ENCODE peak calls at places on chromosomes 11 and 22, in four cellular contexts. R is AG04449, I is fibroblast of the aortic adventitia, N is cardiac muscle cell. V is an unnamed sample.

GRCh38 chr22:30857103-30857502 is 111.5 kb downstream of the MORC2 start:
- DNase-seq in R (no peak), I (no peak), N (no peak), V (no peak)

GRCh38 chr11:71433648-71434450 is 14.3 kb downstream of the DHCR7 start:
- DNase-seq in R (no peak), I (peak; percentile 75), N (no peak), V (no peak)

GRCh38 chr11:47181271-47181670 is 4.6 kb upstream of the ARFGAP2 start:
- DNase-seq in R (no peak), I (no peak), N (no peak), V (no peak)

GRCh38 chr22:36493690-36494110 is 12.3 kb upstream of the TXN2 start:
- DNase-seq in R (no peak), I (no peak), N (no peak), V (peak; percentile 70)

GRCh38 chr22:26975865-26976264 is 318.5 kb downstream of the MIAT start:
- DNase-seq in R (no peak), I (no peak), N (no peak), V (no peak)

GRCh38 chr11:19740586-19740985 is 27.9 kb downstream of the NAV2 start:
- DNase-seq in R (no peak), I (no peak), N (no peak), V (no peak)

GRCh38 chr11:279040-279965 is 1.1 kb downstream of the NLRP6 start:
- DNase-seq in R (no peak), I (no peak), N (no peak), V (peak; percentile 43)

GRCh38 chr11:11476971-11477645 is 124.1 kb upstream of the CSNK2A3 start:
- DNase-seq in R (no peak), I (no peak), N (no peak), V (no peak)

GRCh38 chr11:128207861-128208321 is 379.5 kb downstream of the ETS1 start:
- DNase-seq in R (peak; percentile 82), I (peak; percentile 99), N (no peak), V (no peak)

GRCh38 chr22:45127866-45128265 is 35.9 kb upstream of the NUP50 start:
- DNase-seq in R (peak; percentile 24), I (peak; percentile 41), N (no peak), V (no peak)

GRCh38 chr11:120536091-120536796 is 24.7 kb downstream of the GRIK4 start:
- DNase-seq in R (no peak), I (no peak), N (no peak), V (no peak)

GRCh38 chr11:78914503-78914902 is 339.8 kb upstream of the NARS2 start:
- DNase-seq in R (no peak), I (no peak), N (no peak), V (no peak)

GRCh38 chr11:11407065-11407737 is 54.2 kb upstream of the CSNK2A3 start:
- DNase-seq in R (no peak), I (no peak), N (peak; percentile 66), V (no peak)

GRCh38 chr22:29110946-29111345 is 38.1 kb downstream of the KREMEN1 start:
- DNase-seq in R (no peak), I (no peak), N (no peak), V (no peak)

GRCh38 chr11:120573756-120574354 is 62.3 kb downstream of the GRIK4 start:
- DNase-seq in R (no peak), I (no peak), N (no peak), V (no peak)

GRCh38 chr11:63874511-63874910 is 35.6 kb downstream of the MARK2 start:
- DNase-seq in R (no peak), I (no peak), N (peak; percentile 78), V (no peak)

GRCh38 chr22:43388420-43388851 is 23.4 kb upstream of the MPPED1 start:
- DNase-seq in R (no peak), I (peak; percentile 62), N (peak; percentile 83), V (peak; percentile 89)

GRCh38 chr11:126628790-126629621 is 273.5 kb downstream of the ST3GAL4 start:
- DNase-seq in R (peak; percentile 82), I (peak; percentile 32), N (no peak), V (no peak)

GRCh38 chr11:11155962-11156815 is 196.9 kb downstream of the CSNK2A3 start:
- DNase-seq in R (no peak), I (no peak), N (peak; percentile 30), V (peak; percentile 61)

GRCh38 chr11:3042496-3043314 is 14.5 kb downstream of the CARS1 start:
- DNase-seq in R (no peak), I (no peak), N (no peak), V (no peak)

DNA sequence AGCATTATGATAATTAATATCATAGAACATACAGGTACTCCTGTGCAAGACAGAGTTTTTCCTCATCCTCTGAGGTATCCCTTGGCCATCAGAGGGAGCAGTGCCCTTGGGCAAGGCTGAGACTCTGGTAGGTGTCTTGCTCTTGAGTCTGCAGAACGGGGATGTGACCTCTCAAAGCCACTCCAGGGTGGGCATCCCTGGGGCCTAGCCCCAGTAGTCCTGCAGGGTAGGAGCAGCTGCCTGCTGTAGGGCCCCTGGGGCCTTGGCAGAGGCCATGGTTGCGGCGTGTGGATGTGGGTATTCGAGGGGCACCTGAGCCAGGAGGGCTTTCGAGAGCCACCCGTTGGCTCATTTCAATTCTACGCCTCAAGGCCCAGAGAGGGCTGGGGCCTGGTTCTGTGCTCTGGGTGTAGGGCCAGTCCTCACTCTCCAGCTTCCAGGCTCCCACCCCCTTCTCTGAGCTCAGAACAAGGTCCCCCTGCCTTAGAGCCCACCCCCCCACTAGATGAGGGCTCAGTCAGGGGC is 7.7 kb upstream of the OMP start:
- DNase-seq in R (no peak), I (no peak), N (no peak), V (no peak)
- TF ChIP-seq CTCF in R (no peak), I (no peak), N (no peak), V (no peak)

DNA sequence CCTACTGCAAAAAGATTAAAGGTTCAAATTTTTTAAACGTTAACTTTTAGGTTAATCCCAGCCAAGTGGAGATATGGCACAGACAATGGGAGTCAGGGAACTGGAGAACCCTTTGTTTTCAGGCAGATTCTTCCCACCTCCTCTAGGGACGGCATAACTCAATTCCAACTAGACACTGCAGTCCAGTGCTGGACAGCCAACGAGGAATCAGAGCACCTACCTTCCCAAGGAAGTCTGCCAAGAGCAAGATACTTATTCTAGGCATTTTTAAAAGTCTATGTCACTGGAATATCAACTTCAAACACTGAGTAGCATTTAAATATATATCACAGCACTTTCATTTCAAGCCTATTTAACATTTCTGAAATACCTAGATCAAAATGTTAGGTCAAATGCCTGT is 7.3 kb downstream of the CADM1 start:
- DNase-seq in R (no peak), I (no peak), N (no peak), V (no peak)
- TF ChIP-seq CTCF in R (no peak), I (no peak), N (no peak), V (no peak)

DNA sequence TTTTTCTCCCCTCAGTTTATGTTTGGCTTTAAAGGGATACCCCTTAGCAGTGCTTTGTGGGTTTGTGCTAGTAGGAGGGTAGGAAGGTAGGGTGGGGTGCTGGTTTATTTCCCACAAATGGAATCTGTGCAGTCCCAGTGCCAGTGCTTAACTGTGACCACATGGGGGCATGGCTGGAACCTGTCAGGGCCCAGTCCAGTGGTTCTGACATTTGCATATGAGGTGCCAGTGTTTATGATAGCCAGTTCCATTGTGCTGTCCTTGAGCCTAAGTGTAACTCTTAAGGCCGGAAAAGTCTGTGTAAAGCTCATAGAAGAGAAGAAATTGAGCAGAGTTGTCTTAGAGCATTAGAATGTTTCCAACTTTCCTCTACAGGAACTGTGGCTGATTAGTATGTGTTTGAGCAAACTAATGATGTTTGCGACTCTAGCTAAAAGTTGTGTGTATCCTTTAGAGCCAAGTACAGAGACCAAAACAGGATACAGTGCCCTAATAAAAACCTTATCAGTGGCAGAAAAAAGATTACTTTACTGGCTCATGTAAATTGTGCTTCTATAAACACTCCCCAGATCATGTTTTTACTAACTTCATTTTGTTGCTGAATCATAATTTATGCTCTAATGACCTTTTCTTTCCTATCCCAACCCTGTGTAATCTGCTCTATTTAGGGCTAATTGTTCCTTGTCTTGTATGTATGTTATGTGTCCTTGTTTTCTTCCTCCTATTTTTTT is 38.1 kb downstream of the DIXDC1 start:
- DNase-seq in R (no peak), I (no peak), N (no peak), V (no peak)
- TF ChIP-seq CTCF in R (no peak), I (peak; percentile 18), N (no peak), V (no peak)

GRCh38 chr11:67376421-67376820 is 3.0 kb upstream of the CLCF1 start:
- DNase-seq in R (no peak), I (no peak), N (no peak), V (no peak)
- TF ChIP-seq CTCF in R (no peak), I (no peak), N (no peak), V (no peak)